ENCODE peak calls at places on chromosomes 7 and 10, in seven cellular contexts. A, K, E, H, J, V and M are unnamed samples.

GRCh38 chr10:29617880-29618340 is 16.9 kb downstream of the SVIL start:
- DNase-seq in V (no peak), J (no peak), A (no peak), E (no peak), K (no peak), H (no peak), M (no peak)

GRCh38 chr7:90931996-90932912 is 332.0 kb upstream of the FZD1 start:
- DNase-seq in V (no peak), E (no peak), K (no peak), H (no peak), J (no peak), A (no peak), M (no peak)

GRCh38 chr10:99395750-99396445 is 34.5 kb downstream of the GOT1 start:
- DNase-seq in A (no peak), E (no peak), V (peak; percentile 30), K (no peak), J (peak; percentile 77), H (no peak), M (no peak)

GRCh38 chr7:136514776-136515175 is 353.7 kb upstream of the CHRM2 start:
- DNase-seq in A (no peak), J (no peak), E (no peak), H (no peak), K (no peak), V (no peak), M (no peak)

GRCh38 chr10:35650894-35651293 is 8.8 kb upstream of the FZD8 start:
- DNase-seq in E (no peak), A (no peak), H (no peak), J (no peak), V (peak; percentile 2), K (no peak), M (no peak)

GRCh38 chr10:131972474-131973071 is 9.2 kb downstream of the BNIP3 start:
- DNase-seq in V (peak; percentile 47), A (peak; percentile 19), J (peak; percentile 58), E (no peak), K (no peak), H (no peak), M (no peak)

GRCh38 chr7:24052572-24053223 is 231.3 kb upstream of the NPY start:
- DNase-seq in H (no peak), V (peak; percentile 47), K (no peak), E (peak; percentile 7), A (no peak), J (no peak), M (no peak)

GRCh38 chr10:1268856-1269255 is 212.7 kb downstream of the WDR37 start:
- DNase-seq in E (no peak), A (no peak), J (no peak), V (no peak), H (no peak), K (no peak), M (no peak)

GRCh38 chr7:130886438-130887135 is 152.6 kb upstream of the KLF14 start:
- DNase-seq in K (no peak), V (no peak), H (no peak), E (no peak), J (no peak), A (no peak), M (no peak)

GRCh38 chr10:13700461-13701144 is 113.8 kb downstream of the PRPF18 start:
- DNase-seq in H (no peak), A (no peak), E (no peak), K (peak; percentile 27), J (no peak), V (no peak), M (no peak)